ENCODE peak calls at places on chromosomes 1 and 21, in seven cellular contexts. C is transverse colon; M is substantia nigra; P is CD8-positive, alpha-beta T cell; K is MM.1S; G is heart right ventricle; Z is fibroblast of lung. J is an unnamed sample.

GRCh38 chr1:203636306-203636705 is 9.7 kb downstream of the ATP2B4 start:
- DNase-seq in C (no peak), M (no peak), P (no peak), K (no peak), G (no peak), Z (no peak), J (no peak)

GRCh38 chr1:54403808-54404261 is 2.4 kb downstream of the SSBP3 start:
- DNase-seq in C (no peak), M (no peak), P (no peak), K (no peak), G (no peak), Z (peak; percentile 60), J (peak; percentile 26)

GRCh38 chr1:246966502-246966901 is 34.8 kb upstream of the AHCTF1 start:
- DNase-seq in C (no peak), M (no peak), P (no peak), K (no peak), G (no peak), Z (no peak), J (no peak)

GRCh38 chr1:39238476-39238875 is 34.0 kb downstream of the MACF1 start:
- DNase-seq in C (no peak), M (peak; percentile 15), P (no peak), K (no peak), G (no peak), Z (peak; percentile 65), J (no peak)

GRCh38 chr1:11566042-11566825 is 87.3 kb downstream of the DISP3 start:
- DNase-seq in C (no peak), M (no peak), P (no peak), K (peak; percentile 38), G (no peak), Z (no peak), J (no peak)

GRCh38 chr1:23366146-23366545 is 3.5 kb downstream of the ZNF436 start:
- DNase-seq in C (no peak), M (no peak), P (no peak), K (no peak), G (no peak), Z (no peak), J (no peak)

GRCh38 chr21:41878831-41879189 is 334 bp downstream of the PRDM15 start:
- DNase-seq in C (peak; percentile 84), M (peak; percentile 61), P (peak; percentile 69), K (peak; percentile 93), G (peak; percentile 84), Z (peak; percentile 85), J (peak; percentile 91)

GRCh38 chr1:39988618-39989343 is 33.8 kb downstream of the MFSD2A start:
- DNase-seq in C (no peak), M (no peak), P (no peak), K (no peak), G (no peak), Z (no peak), J (no peak)

GRCh38 chr1:195373831-195374230 is 1234.4 kb downstream of the KCNT2 start:
- DNase-seq in C (no peak), M (no peak), P (no peak), K (no peak), G (no peak), Z (peak; percentile 82), J (no peak)

GRCh38 chr1:190479537-190479936 is 1.9 kb upstream of the BRINP3 start:
- DNase-seq in C (peak; percentile 16), M (no peak), P (no peak), K (no peak), G (no peak), Z (no peak), J (no peak)

GRCh38 chr1:41356752-41357151 is 4.5 kb upstream of the FOXO6 start:
- DNase-seq in C (no peak), M (no peak), P (no peak), K (no peak), G (no peak), Z (no peak), J (no peak)

GRCh38 chr1:15336866-15337265 is 72.8 kb upstream of the EFHD2 start:
- DNase-seq in C (no peak), M (no peak), P (no peak), K (no peak), G (peak; percentile 54), Z (no peak), J (no peak)

GRCh38 chr1:214445846-214446614 is 105.4 kb downstream of the PTPN14 start:
- DNase-seq in C (no peak), M (no peak), P (no peak), K (no peak), G (no peak), Z (peak; percentile 87), J (no peak)

GRCh38 chr1:150568567-150568966 is 10.8 kb downstream of the MCL1 start:
- DNase-seq in C (no peak), M (no peak), P (no peak), K (peak; percentile 59), G (no peak), Z (no peak), J (peak; percentile 52)

GRCh38 chr21:32412162-32412997 is at the start of gene EVA1C:
- DNase-seq in C (peak; percentile 82), M (no peak), P (peak; percentile 51), K (no peak), G (peak; percentile 77), Z (peak; percentile 63), J (no peak)

GRCh38 chr1:8070381-8070811 is 44.3 kb upstream of the ERRFI1 start:
- DNase-seq in C (no peak), M (no peak), P (no peak), K (no peak), G (no peak), Z (no peak), J (no peak)

DNA sequence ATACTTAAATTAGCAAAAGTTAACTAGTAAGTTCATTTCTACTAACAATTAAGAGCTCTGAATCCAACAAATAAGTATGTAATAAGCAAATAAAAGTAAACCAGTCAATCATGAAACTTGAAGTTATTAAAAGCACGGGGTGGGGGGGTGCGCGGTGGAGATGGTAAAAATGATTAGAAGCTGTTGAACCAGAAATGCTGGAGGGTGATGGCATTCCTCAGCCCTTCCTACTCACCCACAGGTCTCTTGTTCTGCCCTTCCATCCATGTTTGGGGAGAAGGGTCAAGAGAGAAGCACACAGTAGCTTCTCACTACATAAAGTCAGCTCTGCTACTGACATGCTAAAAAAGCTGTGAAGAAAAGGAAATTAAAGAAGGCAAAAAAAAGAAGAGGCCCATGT is 63.5 kb downstream of the AKT3 start:
- DNase-seq in C (no peak), M (no peak), P (no peak), K (no peak), G (no peak), Z (no peak), J (no peak)
- H3K27ac ChIP-seq in C (no peak overlapping the region), M (no peak overlapping the region), P (no peak overlapping the region), K (no peak overlapping the region), G (no peak overlapping the region), Z (no peak overlapping the region), J (no peak overlapping the region)

GRCh38 chr1:228803421-228803820 is 68.1 kb downstream of the RHOU start:
- DNase-seq in C (no peak), M (no peak), P (no peak), K (no peak), G (no peak), Z (no peak), J (no peak)
- H3K27ac ChIP-seq in C (no peak overlapping the region), M (no peak overlapping the region), P (no peak overlapping the region), K (no peak overlapping the region), G (no peak overlapping the region), Z (no peak overlapping the region), J (no peak overlapping the region)

DNA sequence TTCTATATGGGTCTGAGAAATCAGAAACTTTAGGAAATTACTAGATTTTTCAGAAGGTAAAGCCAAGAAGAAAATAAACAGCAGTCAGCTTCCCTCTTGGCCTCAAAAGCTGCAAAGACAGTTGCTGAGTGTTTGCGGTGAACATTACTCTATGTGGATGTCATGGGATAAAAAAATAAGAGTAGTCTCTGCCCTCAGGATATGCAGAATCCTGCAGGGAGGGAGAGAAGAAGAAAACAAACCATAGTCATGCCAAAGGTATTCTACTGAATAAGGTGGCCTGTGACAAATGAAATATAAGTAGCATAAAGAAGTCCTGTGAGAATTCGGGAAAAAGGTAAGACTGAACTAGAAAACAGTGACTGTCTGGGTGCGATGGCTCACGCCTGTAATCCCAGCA is 19.0 kb downstream of the YARS1 start:
- DNase-seq in C (no peak), M (no peak), P (no peak), K (no peak), G (no peak), Z (no peak), J (no peak)
- H3K27ac ChIP-seq in C (no peak overlapping the region), M (no peak overlapping the region), P (no peak overlapping the region), K (no peak overlapping the region), G (no peak overlapping the region), Z (no peak overlapping the region), J (no peak overlapping the region)

GRCh38 chr1:167808104-167808503 is 86.3 kb downstream of the MPZL1 start:
- DNase-seq in C (no peak), M (no peak), P (no peak), K (no peak), G (no peak), Z (peak; percentile 41), J (no peak)
- H3K27ac ChIP-seq in C (no peak overlapping the region), M (no peak overlapping the region), P (no peak overlapping the region), K (no peak overlapping the region), G (no peak overlapping the region), Z (no peak overlapping the region), J (no peak overlapping the region)

GRCh38 chr1:241871031-241871430 is 23.0 kb downstream of the EXO1 start:
- DNase-seq in C (no peak), M (no peak), P (no peak), K (no peak), G (no peak), Z (no peak), J (no peak)
- H3K27ac ChIP-seq in C (no peak overlapping the region), M (no peak overlapping the region), P (no peak overlapping the region), K (no peak overlapping the region), G (no peak overlapping the region), Z (no peak overlapping the region), J (no peak overlapping the region)

GRCh38 chr1:107626075-107626796 is 338.7 kb downstream of the VAV3 start:
- DNase-seq in C (no peak), M (no peak), P (no peak), K (no peak), G (no peak), Z (no peak), J (no peak)
- H3K27ac ChIP-seq in C (no peak overlapping the region), M (no peak overlapping the region), P (no peak overlapping the region), K (no peak overlapping the region), G (no peak overlapping the region), Z (no peak overlapping the region), J (no peak overlapping the region)

GRCh38 chr1:178725603-178726517 is 816 bp downstream of the RALGPS2 start:
- DNase-seq in C (peak; percentile 87), M (peak; percentile 37), P (peak; percentile 45), K (peak; percentile 95), G (peak; percentile 45), Z (peak; percentile 74), J (peak; percentile 95)

GRCh38 chr1:178726545-178726944 is 1.5 kb downstream of the RALGPS2 start:
- DNase-seq in C (no peak), M (no peak), P (no peak), K (no peak), G (no peak), Z (no peak), J (no peak)

GRCh38 chr1:178723541-178723940 is 1.5 kb upstream of the RALGPS2 start:
- DNase-seq in C (no peak), M (no peak), P (no peak), K (no peak), G (no peak), Z (peak; percentile 36), J (no peak)

GRCh38 chr1:178724734-178725602 is at the start of gene RALGPS2:
- DNase-seq in C (peak; percentile 80), M (peak; percentile 49), P (peak; percentile 61), K (peak; percentile 88), G (peak; percentile 73), Z (peak; percentile 58), J (peak; percentile 93)

GRCh38 chr1:178724386-178724733 is 684 bp upstream of the RALGPS2 start:
- DNase-seq in C (no peak), M (no peak), P (no peak), K (no peak), G (no peak), Z (no peak), J (peak; percentile 70)
- H3K27ac ChIP-seq in C (peak overlapping the region; percentile 98), M (peak overlapping the region; percentile 42), P (peak overlapping the region; percentile 45), K (no peak overlapping the region), G (no peak overlapping the region), Z (no peak overlapping the region), J (peak overlapping the region; percentile 84)